ENCODE peak calls at places on chromosome 5, in five cellular contexts. H, N, O, G and K are unnamed samples.

GRCh38 chr5:59999056-59999455 is 105.5 kb upstream of the PDE4D start:
- DNase-seq in G (peak; percentile 45), O (no peak), H (no peak), N (no peak), K (no peak)

GRCh38 chr5:53425598-53426516 is 54.6 kb upstream of the FST start:
- DNase-seq in N (no peak), H (no peak), G (peak; percentile 47), O (no peak), K (no peak)

GRCh38 chr5:83474986-83475385 is 3.4 kb downstream of the VCAN start:
- DNase-seq in O (no peak), H (no peak), N (no peak), G (no peak), K (no peak)

GRCh38 chr5:71830626-71831539 is 111.8 kb downstream of the CARTPT start:
- DNase-seq in G (peak; percentile 81), H (no peak), N (no peak), O (no peak), K (peak; percentile 47)

GRCh38 chr5:15785636-15786035 is 285.7 kb downstream of the FBXL7 start:
- DNase-seq in H (no peak), G (no peak), N (no peak), O (no peak), K (no peak)

GRCh38 chr5:133749331-133749985 is 137.1 kb upstream of the FSTL4 start:
- DNase-seq in O (no peak), G (no peak), H (no peak), N (no peak), K (no peak)

GRCh38 chr5:114010362-114010761 is 351.5 kb upstream of the KCNN2 start:
- DNase-seq in G (peak; percentile 3), H (no peak), O (no peak), N (no peak), K (no peak)

GRCh38 chr5:169146158-169146557 is 154.8 kb downstream of the SLIT3 start:
- DNase-seq in H (no peak), G (no peak), N (no peak), O (no peak), K (no peak)

GRCh38 chr5:169904568-169904967 is 75.7 kb downstream of the INSYN2B start:
- DNase-seq in N (no peak), G (no peak), O (no peak), H (no peak), K (no peak)

GRCh38 chr5:41447761-41448510 is 62.5 kb downstream of the PLCXD3 start:
- DNase-seq in G (no peak), O (no peak), H (no peak), N (no peak), K (no peak)

GRCh38 chr5:127186657-127187056 is 103.9 kb upstream of the MEGF10 start:
- DNase-seq in N (no peak), G (peak; percentile 74), O (no peak), H (no peak), K (no peak)

GRCh38 chr5:37494756-37495155 is 115.6 kb downstream of the WDR70 start:
- DNase-seq in N (no peak), H (no peak), O (no peak), G (no peak), K (no peak)

GRCh38 chr5:51172853-51173635 is 210.2 kb upstream of the ISL1 start:
- DNase-seq in O (no peak), G (no peak), H (no peak), N (no peak), K (no peak)

GRCh38 chr5:173201636-173202265 is 33.3 kb downstream of the NKX2-5 start:
- DNase-seq in N (no peak), G (peak; percentile 92), O (no peak), H (no peak), K (peak; percentile 91)

GRCh38 chr5:71899865-71900342 is 180.8 kb downstream of the CARTPT start:
- DNase-seq in N (no peak), H (no peak), G (peak; percentile 72), O (no peak), K (no peak)

GRCh38 chr5:80140496-80140895 is 105.3 kb downstream of the THBS4 start:
- DNase-seq in G (no peak), N (peak; percentile 26), O (no peak), H (no peak), K (no peak)

GRCh38 chr5:131382407-131383395 is 118.8 kb downstream of the CDC42SE2 start:
- DNase-seq in N (no peak), H (peak; percentile 53), G (peak; percentile 84), O (peak; percentile 66), K (peak; percentile 27)